ENCODE peak calls at places on chromosomes 11 and 22, in four cellular contexts. P is BE2C; W is dorsolateral prefrontal cortex; D is CD4-positive, CD25-positive, alpha-beta regulatory T cell. K is an unnamed sample.

GRCh38 chr11:73525611-73526010 is 72.3 kb downstream of the FAM168A start:
- DNase-seq in P (no peak), W (no peak), D (no peak), K (no peak)

GRCh38 chr11:11171285-11171684 is 181.8 kb downstream of the CSNK2A3 start:
- DNase-seq in P (no peak), D (no peak), W (no peak), K (no peak)

GRCh38 chr11:46557684-46558151 is 36.1 kb downstream of the AMBRA1 start:
- DNase-seq in D (no peak), P (no peak), W (no peak), K (no peak)

GRCh38 chr11:119373917-119374631 is 7.4 kb downstream of the USP2 start:
- DNase-seq in W (peak; percentile 81), D (no peak), P (peak; percentile 90), K (peak; percentile 77)

GRCh38 chr22:42114721-42115120 is 15.9 kb downstream of the CYP2D6 start:
- DNase-seq in W (no peak), D (no peak), P (peak; percentile 68), K (no peak)

GRCh38 chr11:60428517-60428916 is 855 bp upstream of the MS4A5 start:
- DNase-seq in W (no peak), P (no peak), D (no peak), K (no peak)

GRCh38 chr11:134581121-134581626 is 169.1 kb upstream of the B3GAT1 start:
- DNase-seq in W (no peak), D (no peak), P (no peak), K (no peak)

GRCh38 chr22:30073743-30074142 is 6.5 kb upstream of the HORMAD2 start:
- DNase-seq in W (no peak), P (no peak), D (no peak), K (no peak)

GRCh38 chr11:119795231-119795630 is 66.2 kb upstream of the NECTIN1 start:
- DNase-seq in P (no peak), W (peak; percentile 67), D (no peak), K (no peak)

GRCh38 chr11:63619967-63620366 is 5.7 kb upstream of the PLAAT3 start:
- DNase-seq in P (no peak), D (no peak), W (no peak), K (no peak)

GRCh38 chr22:40525250-40525884 is 111.2 kb downstream of the MRTFA start:
- DNase-seq in D (peak; percentile 78), W (no peak), P (peak; percentile 61), K (peak; percentile 70)

GRCh38 chr22:19634576-19634975 is 79.7 kb upstream of the SEPTIN5 start:
- DNase-seq in P (no peak), D (no peak), W (no peak), K (no peak)

GRCh38 chr11:16402654-16403447 is 46.5 kb upstream of the SOX6 start:
- DNase-seq in D (no peak), W (no peak), P (no peak), K (no peak)

GRCh38 chr22:20566420-20567260 is 59.2 kb downstream of the MED15 start:
- DNase-seq in W (no peak), P (no peak), D (peak; percentile 81), K (peak; percentile 64)

GRCh38 chr11:76656571-76657081 is 13.9 kb downstream of the LRRC32 start:
- DNase-seq in P (no peak), D (no peak), W (no peak), K (no peak)

GRCh38 chr11:67271548-67272284 is 5.4 kb downstream of the GRK2 start:
- DNase-seq in D (peak; percentile 57), W (peak; percentile 39), P (peak; percentile 88), K (peak; percentile 22)

GRCh38 chr11:69684651-69685050 is 9.5 kb upstream of the LTO1 start:
- DNase-seq in D (no peak), P (no peak), W (no peak), K (no peak)

GRCh38 chr22:27996529-27996925 is 77.5 kb upstream of the PITPNB start:
- DNase-seq in P (no peak), W (peak; percentile 5), D (no peak), K (peak; percentile 7)

GRCh38 chr11:17407575-17407974 is 19.1 kb upstream of the KCNJ11 start:
- DNase-seq in W (no peak), D (no peak), P (no peak), K (no peak)

GRCh38 chr22:48445113-48445827 is 1382.4 kb downstream of the BRD1 start:
- DNase-seq in P (no peak), D (no peak), W (no peak), K (peak; percentile 19)

GRCh38 chr11:7450836-7451235 is 34.5 kb upstream of the OLFML1 start:
- DNase-seq in P (no peak), D (no peak), W (no peak), K (no peak)

GRCh38 chr11:69249641-69250502 is 44.1 kb upstream of the MYEOV start:
- DNase-seq in W (no peak), D (no peak), P (no peak), K (no peak)

GRCh38 chr22:20063271-20064139 is 16.5 kb upstream of the DGCR8 start:
- DNase-seq in D (no peak), P (peak; percentile 75), W (no peak), K (no peak)

GRCh38 chr11:72718101-72718501 is 34.1 kb downstream of the ARAP1 start:
- DNase-seq in D (no peak), W (no peak), P (no peak), K (no peak)

GRCh38 chr11:65506770-65507485 is 8.1 kb downstream of the MALAT1 start:
- DNase-seq in D (peak; percentile 76), W (peak; percentile 34), P (no peak), K (no peak)

GRCh38 chr11:67633758-67634365 is 4.1 kb upstream of the NUDT8 start:
- DNase-seq in D (no peak), W (no peak), P (no peak), K (no peak)

GRCh38 chr11:129911298-129911697 is 15.9 kb upstream of the NFRKB start:
- DNase-seq in P (no peak), W (no peak), D (no peak), K (no peak)

GRCh38 chr11:15815246-15816209 is 540.8 kb downstream of the SOX6 start:
- DNase-seq in D (no peak), W (no peak), P (no peak), K (no peak)

GRCh38 chr11:83725718-83726117 is 439.6 kb upstream of the CCDC90B start:
- DNase-seq in W (no peak), P (no peak), D (no peak), K (no peak)
- H3K4me3 ChIP-seq in W (no peak overlapping the region), P (no peak overlapping the region), D (no peak overlapping the region), K (peak overlapping the region; percentile 56)

GRCh38 chr11:62542750-62543567 is 3.6 kb downstream of the AHNAK start:
- DNase-seq in P (peak; percentile 69), W (no peak), D (peak; percentile 66), K (peak; percentile 93)

GRCh38 chr11:62544521-62545436 is 1.8 kb downstream of the AHNAK start:
- DNase-seq in P (no peak), W (no peak), D (no peak), K (peak; percentile 55)

GRCh38 chr11:62545437-62546243 is 966 bp downstream of the AHNAK start:
- DNase-seq in W (no peak), D (no peak), P (peak; percentile 70), K (peak; percentile 97)

GRCh38 chr11:62542111-62542745 is 4.4 kb downstream of the AHNAK start:
- DNase-seq in D (no peak), P (no peak), W (no peak), K (no peak)

DNA sequence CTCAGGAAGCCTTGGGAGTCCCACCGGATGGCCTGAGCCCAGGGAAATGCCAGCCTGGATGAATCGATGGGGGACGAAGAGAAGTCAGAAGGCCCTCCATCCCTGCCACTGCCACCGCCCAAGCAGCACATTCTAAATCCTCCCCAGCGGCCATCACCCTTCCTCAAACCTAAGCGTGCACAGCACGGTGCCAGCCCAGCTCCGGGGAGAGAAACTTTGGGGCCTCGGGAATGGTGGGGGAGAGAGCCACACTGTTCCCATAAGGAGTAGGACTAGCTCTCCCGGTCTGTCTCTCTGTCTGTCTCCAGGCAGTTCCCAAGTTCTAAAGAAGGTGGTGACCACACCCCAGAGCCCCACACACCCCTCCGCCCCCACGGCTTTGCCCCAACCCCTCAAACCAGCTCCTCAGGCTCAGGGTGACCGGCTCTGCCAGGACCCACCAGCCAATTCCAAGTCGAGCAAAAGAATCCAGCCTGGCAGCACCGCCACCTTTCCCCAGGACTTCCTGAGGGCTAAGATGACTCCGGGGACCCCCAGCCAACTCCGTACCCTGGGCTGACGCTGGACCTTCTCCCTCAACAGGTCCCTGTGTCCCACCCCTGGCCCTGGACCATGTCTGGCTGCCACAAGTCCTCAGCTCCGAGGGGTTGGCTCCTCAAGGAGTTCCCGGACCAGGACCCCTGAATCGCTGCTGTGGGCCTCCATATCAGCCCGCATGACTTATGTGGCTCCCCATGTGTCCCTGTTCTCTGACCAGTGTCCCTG is 2.7 kb downstream of the AHNAK start:
- DNase-seq in D (no peak), W (no peak), P (no peak), K (no peak)
- H3K27me3 ChIP-seq in D (no peaks in the 10 kb centered on the region), W (peaks cover 35% of the 10 kb centered on the region), P (peaks cover 6% of the 10 kb centered on the region), K (no peaks in the 10 kb centered on the region)

GRCh38 chr11:1007279-1007678 is 29.2 kb downstream of the MUC6 start:
- DNase-seq in D (no peak), W (no peak), P (no peak), K (no peak)

GRCh38 chr11:1008001-1008400 is 28.5 kb downstream of the MUC6 start:
- DNase-seq in D (no peak), P (no peak), W (no peak), K (no peak)

GRCh38 chr11:1006762-1007161 is 29.8 kb downstream of the MUC6 start:
- DNase-seq in D (no peak), W (peak; percentile 77), P (no peak), K (no peak)

GRCh38 chr11:1003159-1003558 is 33.4 kb downstream of the MUC6 start:
- DNase-seq in W (no peak), D (no peak), P (no peak), K (no peak)

GRCh38 chr11:1005913-1006312 is 30.6 kb downstream of the MUC6 start:
- DNase-seq in D (no peak), W (no peak), P (peak; percentile 88), K (no peak)
- H3K4me3 ChIP-seq in D (no peak overlapping the region), W (no peak overlapping the region), P (no peak overlapping the region), K (no peak overlapping the region)

GRCh38 chr22:22974795-22975580 is 87.4 kb downstream of the IGLL5 start:
- DNase-seq in D (no peak), P (no peak), W (no peak), K (no peak)

GRCh38 chr22:22973336-22973735 is 85.7 kb downstream of the IGLL5 start:
- DNase-seq in W (no peak), D (no peak), P (no peak), K (no peak)

GRCh38 chr22:22977479-22978200 is 90.0 kb downstream of the IGLL5 start:
- DNase-seq in P (no peak), D (no peak), W (no peak), K (no peak)

GRCh38 chr22:22976033-22976922 is 88.7 kb downstream of the IGLL5 start:
- DNase-seq in P (no peak), W (no peak), D (no peak), K (no peak)

GRCh38 chr22:22974156-22974555 is 86.5 kb downstream of the IGLL5 start:
- DNase-seq in D (no peak), P (no peak), W (no peak), K (no peak)
- H3K27me3 ChIP-seq in D (peaks cover 7% of the 10 kb centered on the region), P (no peaks in the 10 kb centered on the region), W (no peaks in the 10 kb centered on the region), K (no peaks in the 10 kb centered on the region)

GRCh38 chr11:123170929-123171328 is 24.1 kb downstream of the CLMP start:
- DNase-seq in W (no peak), P (no peak), D (no peak), K (no peak)
- H3K4me3 ChIP-seq in W (no peak overlapping the region), P (no peak overlapping the region), D (no peak overlapping the region), K (no peak overlapping the region)